ENCODE peak calls at places on chromosome 10, in seven cellular contexts. C is breast epithelium, I is transverse colon, Y is endothelial cell of umbilical vein, D is K562, W is HCT116, J is stomach. G is an unnamed sample.

GRCh38 chr10:16809074-16809718 is 8.0 kb downstream of the RSU1 start:
- DNase-seq in C (no peak), I (peak; percentile 56), Y (peak; percentile 64), D (peak; percentile 47), J (peak; percentile 38), W (peak; percentile 31), G (peak; percentile 23)

GRCh38 chr10:67783576-67784294 is 54.3 kb downstream of the DNAJC12 start:
- DNase-seq in D (no peak), Y (no peak), C (no peak), W (no peak), I (no peak), J (no peak), G (no peak)

GRCh38 chr10:100836891-100837290 is 75.9 kb upstream of the SLF2 start:
- DNase-seq in I (no peak), J (no peak), Y (no peak), D (no peak), W (no peak), C (no peak), G (no peak)

GRCh38 chr10:17805921-17806577 is 3.1 kb upstream of the MRC1 start:
- DNase-seq in J (no peak), C (no peak), W (peak; percentile 29), D (no peak), I (no peak), Y (no peak), G (no peak)

GRCh38 chr10:77564781-77565589 is 72.6 kb downstream of the KCNMA1 start:
- DNase-seq in W (no peak), Y (no peak), J (no peak), I (no peak), D (no peak), C (no peak), G (no peak)

GRCh38 chr10:71763352-71764127 is 9.8 kb downstream of the VSIR start:
- DNase-seq in Y (no peak), W (no peak), D (no peak), J (no peak), I (no peak), C (no peak), G (no peak)

GRCh38 chr10:100319736-100320135 is 10.3 kb downstream of the PKD2L1 start:
- DNase-seq in J (no peak), Y (no peak), I (no peak), W (no peak), C (no peak), D (no peak), G (no peak)

GRCh38 chr10:60575105-60575504 is 185.4 kb upstream of the ANK3 start:
- DNase-seq in C (no peak), J (no peak), I (no peak), Y (no peak), D (no peak), W (no peak), G (no peak)

GRCh38 chr10:50561816-50562215 is 61.9 kb downstream of the SGMS1 start:
- DNase-seq in J (no peak), D (peak; percentile 50), Y (no peak), I (no peak), C (no peak), W (no peak), G (no peak)

GRCh38 chr10:77230194-77230593 is 407.4 kb downstream of the KCNMA1 start:
- DNase-seq in C (no peak), D (no peak), W (no peak), Y (no peak), I (no peak), J (no peak), G (no peak)

GRCh38 chr10:29839826-29840515 is 205.2 kb upstream of the SVIL start:
- DNase-seq in W (no peak), J (no peak), D (no peak), I (no peak), C (peak; percentile 94), Y (no peak), G (no peak)

GRCh38 chr10:130377986-130378545 is 241.9 kb downstream of the GLRX3 start:
- DNase-seq in C (no peak), J (no peak), I (no peak), W (no peak), D (no peak), Y (no peak), G (no peak)

GRCh38 chr10:22590115-22590514 is 124.3 kb downstream of the PIP4K2A start:
- DNase-seq in W (no peak), I (no peak), C (no peak), D (no peak), J (no peak), Y (no peak), G (no peak)

GRCh38 chr10:6030940-6031339 is 31.2 kb downstream of the IL2RA start:
- DNase-seq in Y (no peak), W (no peak), I (no peak), D (no peak), C (no peak), J (no peak), G (no peak)

GRCh38 chr10:60182691-60183090 is 207.0 kb downstream of the ANK3 start:
- DNase-seq in C (no peak), I (no peak), W (no peak), Y (peak; percentile 20), D (no peak), J (no peak), G (no peak)

GRCh38 chr10:126130291-126130710 is 233.9 kb downstream of the FANK1 start:
- DNase-seq in I (no peak), W (no peak), Y (no peak), D (no peak), C (peak; percentile 42), J (no peak), G (no peak)

GRCh38 chr10:86755740-86756510 is 494 bp upstream of the BMPR1A start:
- DNase-seq in D (peak; percentile 88), I (peak; percentile 93), C (peak; percentile 51), W (peak; percentile 59), Y (no peak), J (peak; percentile 90), G (peak; percentile 70)

GRCh38 chr10:73088304-73088703 is 8.4 kb downstream of the P4HA1 start:
- DNase-seq in C (no peak), W (no peak), J (no peak), D (no peak), I (no peak), Y (no peak), G (no peak)

GRCh38 chr10:110074986-110075664 is 67.3 kb downstream of the ADD3 start:
- DNase-seq in Y (peak; percentile 92), I (no peak), D (no peak), J (no peak), C (no peak), W (no peak), G (no peak)

GRCh38 chr10:130472236-130472635 is 336.0 kb downstream of the GLRX3 start:
- DNase-seq in J (no peak), C (no peak), W (no peak), I (no peak), D (no peak), Y (no peak), G (no peak)

DNA sequence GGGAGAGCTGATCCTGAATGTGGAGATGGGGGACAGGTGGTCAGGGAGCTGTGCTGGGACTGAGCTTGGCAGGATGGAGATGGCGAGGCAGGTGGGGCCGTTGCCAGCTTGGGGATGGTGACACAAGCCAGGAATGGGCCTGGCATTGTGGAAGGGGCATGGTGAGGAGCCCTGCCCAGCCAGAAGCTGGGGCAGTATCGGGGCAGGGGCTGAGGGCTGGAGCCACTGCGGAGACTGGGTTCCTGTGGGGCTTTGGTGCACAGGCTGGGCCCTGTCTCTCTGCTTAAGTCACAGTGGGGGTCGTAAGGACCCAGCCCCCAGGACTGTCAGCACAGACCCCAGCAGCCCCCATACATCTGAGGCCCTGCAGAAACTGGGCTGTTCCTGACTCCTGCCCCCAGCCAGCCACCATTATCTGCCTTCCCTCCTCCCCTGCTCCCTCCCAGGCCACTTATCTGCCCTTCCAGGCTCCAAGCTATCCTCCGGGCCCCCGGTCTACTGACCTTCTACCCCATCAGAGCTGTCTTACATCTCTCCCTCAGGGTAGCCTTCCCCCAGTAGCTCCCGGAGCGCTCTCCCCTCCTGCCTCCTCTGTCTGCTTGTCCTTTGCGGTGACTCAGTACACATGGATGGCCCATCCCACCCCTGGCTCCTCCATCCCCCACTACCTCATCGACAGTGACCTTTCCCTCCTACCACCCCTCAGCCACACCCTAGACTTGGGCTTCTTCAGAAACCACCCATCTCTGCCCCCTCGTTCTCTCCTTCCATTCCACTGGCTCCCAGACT is 44.2 kb downstream of the PPIF start:
- DNase-seq in C (no peak), J (peak; percentile 24), D (peak; percentile 94), I (peak; percentile 9), Y (no peak), W (no peak), G (no peak)
- TF ChIP-seq POLR2AphosphoS5 in C (no peak), J (no peak), D (peak; percentile 86), I (no peak), Y (no peak), W (no peak), G (no peak)

GRCh38 chr10:690227-691161 is 1.0 kb upstream of the DIP2C start:
- DNase-seq in C (no peak), I (no peak), W (no peak), D (no peak), J (no peak), Y (no peak), G (no peak)

GRCh38 chr10:691216-691615 is 1.7 kb upstream of the DIP2C start:
- DNase-seq in I (no peak), C (no peak), W (no peak), D (no peak), Y (no peak), J (no peak), G (no peak)

GRCh38 chr10:688287-688620 is 1.2 kb downstream of the DIP2C start:
- DNase-seq in I (no peak), J (no peak), W (no peak), D (no peak), C (no peak), Y (no peak), G (no peak)

GRCh38 chr10:688621-689426 is 644 bp downstream of the DIP2C start:
- DNase-seq in C (no peak), I (peak; percentile 36), Y (peak; percentile 30), D (no peak), J (peak; percentile 45), W (no peak), G (no peak)

GRCh38 chr10:689433-690226 is at the start of gene DIP2C:
- DNase-seq in W (peak; percentile 16), I (peak; percentile 67), Y (peak; percentile 41), J (peak; percentile 71), D (no peak), C (no peak), G (no peak)
- TF ChIP-seq POLR2A in W (no peak), I (no peak), Y (no peak), J (no peak), D (no peak), C (no peak), G (no peak)

GRCh38 chr10:24463683-24464426 is 254.9 kb downstream of the KIAA1217 start:
- DNase-seq in C (peak; percentile 69), D (no peak), J (peak; percentile 33), W (no peak), Y (peak; percentile 13), I (peak; percentile 48), G (no peak)
- TF ChIP-seq POLR2AphosphoS5 in C (no peak), D (no peak), J (peak; percentile 43), W (no peak), Y (no peak), I (peak; percentile 52), G (no peak)

DNA sequence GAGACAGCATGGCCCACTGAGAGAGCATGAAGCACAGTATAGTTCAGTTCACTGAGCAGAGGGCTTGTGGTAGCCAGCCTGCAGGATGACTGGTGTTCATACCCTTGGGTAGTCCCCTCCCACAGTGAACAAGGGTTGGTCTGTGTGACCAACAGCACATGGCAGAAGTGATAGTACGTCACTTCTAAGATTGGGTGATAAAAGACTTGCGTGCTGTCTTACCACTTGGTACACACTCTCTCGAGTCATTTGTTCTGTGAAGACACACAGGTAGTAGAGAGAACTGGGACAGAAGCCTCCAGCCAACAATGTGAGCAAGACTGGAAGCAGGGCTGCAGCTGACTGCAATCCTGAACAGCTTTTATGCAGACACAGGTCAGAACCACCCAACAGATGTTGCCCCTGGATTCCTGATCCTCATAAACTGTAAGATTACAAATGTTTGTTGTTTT is 14.6 kb downstream of the EPC1 start:
- DNase-seq in Y (no peak), C (no peak), W (no peak), J (no peak), D (no peak), I (peak; percentile 30), G (no peak)
- TF ChIP-seq POLR2A in Y (no peak), C (no peak), W (no peak), J (no peak), D (no peak), I (no peak), G (peak; percentile 92)

G was measured in GM12891.